ENCODE peak calls at places on chromosomes 11 and 22, in four cellular contexts. P, U, Q and T are unnamed samples.

GRCh38 chr22:32327066-32327465 is 30.6 kb upstream of the RFPL3 start:
- DNase-seq in Q (no peak), U (peak; percentile 31), P (no peak), T (no peak)

GRCh38 chr22:40043086-40043485 is 48.3 kb downstream of the FAM83F start:
- DNase-seq in Q (no peak), P (no peak), U (no peak), T (no peak)

GRCh38 chr11:101030015-101030414 is 99.6 kb downstream of the PGR start:
- DNase-seq in Q (no peak), P (no peak), U (no peak), T (no peak)

GRCh38 chr11:126133902-126134301 is 71.2 kb upstream of the CDON start:
- DNase-seq in Q (no peak), U (no peak), P (no peak), T (no peak)

GRCh38 chr22:40128989-40129388 is 48.7 kb upstream of the TNRC6B start:
- DNase-seq in P (no peak), Q (no peak), U (peak; percentile 38), T (no peak)

GRCh38 chr11:47083913-47084312 is 92.8 kb downstream of the ARFGAP2 start:
- DNase-seq in Q (no peak), P (no peak), U (no peak), T (no peak)

GRCh38 chr11:4683020-4683419 is 14.6 kb downstream of the OR51E2 start:
- DNase-seq in P (no peak), Q (no peak), U (no peak), T (peak; percentile 15)

GRCh38 chr11:12436266-12436665 is 58.9 kb downstream of the PARVA start:
- DNase-seq in U (no peak), Q (no peak), P (no peak), T (no peak)

GRCh38 chr22:38426628-38427027 is 28.4 kb downstream of the KCNJ4 start:
- DNase-seq in U (no peak), P (no peak), Q (no peak), T (no peak)

GRCh38 chr11:83671295-83671694 is 385.1 kb upstream of the CCDC90B start:
- DNase-seq in P (no peak), Q (no peak), U (no peak), T (no peak)

GRCh38 chr11:56988614-56989013 is at the start of gene OR5AK2:
- DNase-seq in Q (no peak), U (no peak), P (no peak), T (no peak)

GRCh38 chr11:134727204-134727603 is 315.2 kb upstream of the B3GAT1 start:
- DNase-seq in Q (no peak), U (peak; percentile 11), P (no peak), T (no peak)

GRCh38 chr22:26143801-26144325 is 25.4 kb upstream of the SEZ6L start:
- DNase-seq in P (no peak), Q (no peak), U (no peak), T (no peak)

GRCh38 chr22:37817705-37818311 is 5.4 kb upstream of the GALR3 start:
- DNase-seq in Q (peak; percentile 60), P (peak; percentile 90), U (peak; percentile 86), T (no peak)

GRCh38 chr22:40728731-40729189 is 49.5 kb downstream of the MCHR1 start:
- DNase-seq in U (no peak), P (peak; percentile 57), Q (peak; percentile 33), T (peak; percentile 89)

GRCh38 chr11:57340228-57340627 is 2.1 kb downstream of the P2RX3 start:
- DNase-seq in Q (no peak), P (no peak), U (peak; percentile 52), T (no peak)

GRCh38 chr11:24794064-24794463 is 297.2 kb downstream of the LUZP2 start:
- DNase-seq in P (no peak), Q (no peak), U (no peak), T (no peak)

GRCh38 chr11:117610901-117611300 is 186.1 kb downstream of the DSCAML1 start:
- DNase-seq in Q (no peak), U (no peak), P (no peak), T (no peak)

GRCh38 chr22:24420072-24420976 is 7.1 kb upstream of the ADORA2A start:
- DNase-seq in U (no peak), Q (no peak), P (no peak), T (no peak)

GRCh38 chr11:133238455-133238854 is 293.8 kb downstream of the OPCML start:
- DNase-seq in P (no peak), U (no peak), Q (no peak), T (no peak)

GRCh38 chr22:22802346-22802970 is 85.2 kb upstream of the IGLL5 start:
- DNase-seq in U (no peak), Q (peak; percentile 17), P (no peak), T (no peak)

GRCh38 chr22:47281126-47282106 is 519.0 kb downstream of the TBC1D22A start:
- DNase-seq in P (no peak), Q (no peak), U (no peak), T (no peak)

GRCh38 chr11:107898270-107898669 is 30.0 kb upstream of the RAB39A start:
- DNase-seq in P (no peak), Q (no peak), U (peak; percentile 33), T (no peak)

GRCh38 chr11:128948583-128948982 is 5.9 kb upstream of the TP53AIP1 start:
- DNase-seq in Q (no peak), P (no peak), U (no peak), T (no peak)

GRCh38 chr11:62013266-62014157 is 46.1 kb upstream of the FTH1 start:
- DNase-seq in P (no peak), U (no peak), Q (no peak), T (no peak)

GRCh38 chr11:45896392-45897068 is 10.5 kb downstream of the FREY1 start:
- DNase-seq in Q (no peak), U (no peak), P (no peak), T (no peak)

GRCh38 chr11:44894217-44894617 is 56.5 kb downstream of the TP53I11 start:
- DNase-seq in U (peak; percentile 60), P (peak; percentile 68), Q (peak; percentile 13), T (no peak)

GRCh38 chr22:28023036-28023435 is 104.0 kb upstream of the PITPNB start:
- DNase-seq in P (no peak), Q (no peak), U (no peak), T (no peak)

GRCh38 chr11:132523929-132524328 is 1008.4 kb downstream of the OPCML start:
- DNase-seq in Q (no peak), U (no peak), P (no peak), T (no peak)

GRCh38 chr11:2312232-2313042 is 10.6 kb downstream of the TSPAN32 start:
- DNase-seq in U (no peak), P (no peak), Q (no peak), T (no peak)

GRCh38 chr11:40401132-40401853 is 1058.2 kb downstream of the LRRC4C start:
- DNase-seq in P (no peak), Q (no peak), U (no peak), T (no peak)